ENCODE peak calls at places on chromosomes 16 and 17, in eight cellular contexts. S is CD8-positive, alpha-beta T cell; F is thyroid gland; D is tibial nerve; N is gastrocnemius medialis; O is heart left ventricle; K is PC-3; G is lung. V is an unnamed sample. For H3K27me3 and H3K4me1, the result is how much of the 10 kb centered on the place peaks cover.

GRCh38 chr16:10297341-10298006 is 88.4 kb upstream of the ATF7IP2 start:
- DNase-seq in S (no peak), F (no peak), D (no peak), N (no peak), O (no peak), K (no peak), G (no peak), V (no peak)

GRCh38 chr16:25488435-25488834 is 203.3 kb upstream of the HS3ST4 start:
- DNase-seq in S (no peak), F (no peak), D (no peak), N (no peak), O (no peak), K (no peak), G (no peak), V (no peak)

GRCh38 chr17:6526362-6527152 is 29.8 kb downstream of the PITPNM3 start:
- DNase-seq in S (no peak), F (no peak), D (no peak), N (no peak), O (no peak), K (no peak), G (no peak), V (no peak)

GRCh38 chr17:5468075-5468473 is 708 bp downstream of the DHX33 start:
- DNase-seq in S (no peak), F (peak), D (no peak), N (no peak), O (no peak), K (no peak), G (no peak), V (no peak)

GRCh38 chr17:4598776-4599504 is 14.6 kb downstream of the SMTNL2 start:
- DNase-seq in S (no peak), F (peak), D (no peak), N (peak), O (no peak), K (no peak), G (peak), V (peak)

GRCh38 chr17:45818041-45818440 is 26.6 kb upstream of the SPPL2C start:
- DNase-seq in S (no peak), F (no peak), D (no peak), N (no peak), O (no peak), K (no peak), G (peak), V (no peak)

GRCh38 chr16:31452631-31453106 is 6.6 kb upstream of the ARMC5 start:
- DNase-seq in S (no peak), F (no peak), D (no peak), N (no peak), O (no peak), K (peak), G (no peak), V (no peak)

GRCh38 chr17:72466199-72466598 is 345.4 kb downstream of the SOX9 start:
- DNase-seq in S (no peak), F (peak), D (no peak), N (no peak), O (no peak), K (peak), G (peak), V (no peak)

GRCh38 chr16:50096791-50097190 is 31.0 kb downstream of the HEATR3 start:
- DNase-seq in S (no peak), F (no peak), D (no peak), N (no peak), O (no peak), K (no peak), G (no peak), V (no peak)

GRCh38 chr17:49193513-49194296 is 16.7 kb downstream of the GNGT2 start:
- DNase-seq in S (no peak), F (peak), D (peak), N (peak), O (peak), K (peak), G (peak), V (no peak)

GRCh38 chr17:38706625-38707298 is 1.7 kb downstream of the MLLT6 start:
- DNase-seq in S (peak), F (peak), D (no peak), N (no peak), O (no peak), K (no peak), G (no peak), V (no peak)

DNA sequence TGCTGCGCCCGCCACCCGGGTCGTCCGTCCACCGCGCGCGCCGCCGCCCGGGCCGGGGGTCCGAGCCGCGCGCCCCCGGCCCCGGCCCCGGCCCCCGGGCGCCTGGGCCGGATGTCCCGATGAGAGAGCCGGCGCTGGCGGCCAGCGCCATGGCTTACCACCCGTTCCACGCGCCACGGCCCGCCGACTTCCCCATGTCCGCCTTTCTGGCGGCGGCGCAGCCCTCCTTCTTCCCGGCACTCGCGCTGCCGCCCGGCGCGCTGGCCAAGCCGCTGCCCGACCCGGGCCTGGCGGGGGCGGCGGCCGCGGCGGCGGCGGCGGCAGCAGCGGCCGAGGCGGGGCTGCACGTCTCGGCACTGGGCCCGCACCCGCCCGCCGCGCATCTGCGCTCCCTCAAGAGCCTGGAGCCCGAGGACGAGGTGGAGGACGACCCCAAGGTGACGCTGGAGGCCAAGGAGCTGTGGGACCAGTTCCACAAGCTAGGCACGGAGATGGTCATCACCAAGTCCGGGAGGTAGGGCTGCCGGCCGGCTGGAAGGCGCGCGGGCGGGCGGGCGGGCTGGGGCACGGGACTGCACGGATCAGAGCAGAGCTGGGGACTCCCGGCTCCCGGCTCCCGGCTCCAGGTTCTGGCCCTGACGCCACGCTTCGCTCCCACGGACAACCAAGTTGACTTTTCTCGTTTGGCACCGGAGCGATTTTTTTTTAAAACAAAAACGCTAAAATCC is 579 bp downstream of the TBX2 start:
- DNase-seq in S (no peak), F (no peak), D (no peak), N (no peak), O (no peak), K (peak), G (no peak), V (no peak)
- H3K27me3 ChIP-seq in S (under half), F (under half), D (under half), N (half or more), O (half or more), K (under half), G (under half), V (under half)

GRCh38 chr17:7842380-7842949 is 8.4 kb downstream of the KDM6B start:
- DNase-seq in S (peak), F (peak), D (no peak), N (peak), O (peak), K (peak), G (peak), V (peak)

GRCh38 chr17:7840441-7840840 is 6.4 kb downstream of the KDM6B start:
- DNase-seq in S (no peak), F (no peak), D (no peak), N (no peak), O (no peak), K (no peak), G (no peak), V (no peak)

GRCh38 chr17:7841622-7842379 is 7.8 kb downstream of the KDM6B start:
- DNase-seq in S (peak), F (peak), D (peak), N (peak), O (peak), K (peak), G (peak), V (peak)

GRCh38 chr17:7840875-7841274 is 6.9 kb downstream of the KDM6B start:
- DNase-seq in S (no peak), F (no peak), D (no peak), N (no peak), O (no peak), K (no peak), G (no peak), V (no peak)

GRCh38 chr17:7841309-7841621 is 7.2 kb downstream of the KDM6B start:
- DNase-seq in S (no peak), F (no peak), D (no peak), N (no peak), O (no peak), K (no peak), G (no peak), V (no peak)
- H3K4me1 ChIP-seq in S (half or more), F (under half), D (under half), N (half or more), O (under half), K (under half), G (under half), V (half or more)

GRCh38 chr17:47852113-47852949 is 1.4 kb upstream of the SP6 start:
- DNase-seq in S (no peak), F (no peak), D (no peak), N (no peak), O (no peak), K (no peak), G (no peak), V (no peak)
- H3K27me3 ChIP-seq in S (under half), F (under half), D (under half), N (half or more), O (half or more), K (under half), G (under half), V (half or more)

GRCh38 chr17:75645501-75645888 is 12.3 kb downstream of the SMIM5 start:
- DNase-seq in S (no peak), F (peak), D (no peak), N (no peak), O (no peak), K (peak), G (peak), V (no peak)

GRCh38 chr17:75645889-75646625 is 12.8 kb downstream of the SMIM5 start:
- DNase-seq in S (no peak), F (no peak), D (no peak), N (no peak), O (no peak), K (peak), G (peak), V (no peak)

GRCh38 chr17:75647921-75648320 is 14.7 kb downstream of the SMIM5 start:
- DNase-seq in S (no peak), F (no peak), D (no peak), N (no peak), O (no peak), K (no peak), G (no peak), V (no peak)

GRCh38 chr17:75647061-75647460 is 13.8 kb downstream of the SMIM5 start:
- DNase-seq in S (no peak), F (no peak), D (no peak), N (no peak), O (no peak), K (no peak), G (no peak), V (no peak)

DNA sequence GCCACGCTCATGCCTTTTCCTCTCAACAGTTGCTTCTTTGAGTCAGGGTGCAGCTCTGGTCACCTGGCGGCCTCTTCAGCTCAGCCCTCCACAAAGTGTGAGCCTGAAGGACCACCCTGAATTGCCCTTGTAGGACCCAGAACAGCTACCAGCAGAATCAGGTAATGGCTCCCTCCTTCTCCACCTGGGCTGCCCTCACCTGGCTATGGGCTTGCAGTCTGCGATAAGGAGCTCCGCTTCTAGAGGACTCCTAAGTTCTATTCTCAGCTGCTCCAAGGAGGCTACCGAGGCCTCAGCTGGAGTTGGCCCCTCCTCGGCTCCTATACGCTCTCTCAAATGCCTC is 13.4 kb downstream of the SMIM5 start:
- DNase-seq in S (no peak), F (no peak), D (no peak), N (no peak), O (no peak), K (no peak), G (no peak), V (no peak)
- H3K4me1 ChIP-seq in S (under half), F (under half), D (under half), N (under half), O (under half), K (under half), G (under half), V (under half)

GRCh38 chr16:87062569-87063442 is 254.4 kb downstream of the C16orf95 start:
- DNase-seq in S (peak), F (peak), D (peak), N (peak), O (peak), K (peak), G (peak), V (no peak)
- H3K27me3 ChIP-seq in S (under half), F (under half), D (under half), N (under half), O (under half), K (under half), G (under half), V (half or more)